ENCODE peak calls at places on chromosomes 3 and 15, in four cellular contexts. U, X, S and I are unnamed samples.

GRCh38 chr15:40150163-40150925 is 10.5 kb upstream of the BUB1B start:
- DNase-seq in S (peak; percentile 29), U (no peak), X (peak; percentile 29), I (peak; percentile 45)

GRCh38 chr3:113660458-113660857 is 36.0 kb downstream of the USF3 start:
- DNase-seq in S (no peak), X (no peak), U (no peak), I (no peak)

GRCh38 chr15:57782731-57783130 is 76.2 kb downstream of the POLR2M start:
- DNase-seq in S (no peak), X (no peak), U (no peak), I (no peak)

GRCh38 chr3:138395865-138396751 is 38.3 kb upstream of the ESYT3 start:
- DNase-seq in X (peak; percentile 85), S (no peak), U (no peak), I (peak; percentile 50)

GRCh38 chr3:196220991-196221390 is 4.7 kb downstream of the SLC51A start:
- DNase-seq in S (no peak), X (no peak), U (no peak), I (no peak)

GRCh38 chr3:44772099-44772442 is 10.5 kb downstream of the KIF15 start:
- DNase-seq in S (no peak), U (no peak), X (no peak), I (no peak)

GRCh38 chr3:192060160-192060783 is 599.3 kb downstream of the PYDC2 start:
- DNase-seq in S (no peak), U (no peak), X (no peak), I (no peak)

GRCh38 chr3:36456784-36457183 is 76.5 kb downstream of the STAC start:
- DNase-seq in S (no peak), U (no peak), X (no peak), I (no peak)

GRCh38 chr3:128922804-128923459 is 43.5 kb downstream of the ACAD9 start:
- DNase-seq in U (peak; percentile 14), X (no peak), S (no peak), I (no peak)

GRCh38 chr15:83210619-83211018 is 3.0 kb upstream of the HDGFL3 start:
- DNase-seq in S (no peak), U (no peak), X (no peak), I (no peak)

GRCh38 chr3:184690236-184690883 is 21.5 kb downstream of the MAGEF1 start:
- DNase-seq in X (no peak), S (no peak), U (no peak), I (no peak)

GRCh38 chr15:87228460-87228859 is 1028.1 kb downstream of the NTRK3 start:
- DNase-seq in U (no peak), X (no peak), S (no peak), I (no peak)

GRCh38 chr15:92677998-92678397 is 22.4 kb upstream of the FAM174B start:
- DNase-seq in U (no peak), X (peak; percentile 35), S (no peak), I (no peak)

GRCh38 chr3:117661636-117662095 is 952.1 kb downstream of the TUSC7 start:
- DNase-seq in X (no peak), U (no peak), S (no peak), I (no peak)

GRCh38 chr3:94360982-94361381 is 298.1 kb downstream of the NSUN3 start:
- DNase-seq in S (no peak), U (no peak), X (peak; percentile 46), I (peak; percentile 31)

GRCh38 chr3:72238341-72238740 is 453.4 kb upstream of the PROK2 start:
- DNase-seq in S (peak; percentile 64), X (no peak), U (no peak), I (no peak)

GRCh38 chr15:27092404-27092803 is 121.4 kb downstream of the GABRG3 start:
- DNase-seq in X (no peak), U (no peak), S (no peak), I (no peak)

GRCh38 chr3:195771651-195772300 is 40.0 kb downstream of the MUC4 start:
- DNase-seq in X (no peak), S (no peak), U (no peak), I (no peak)

GRCh38 chr3:187591051-187591450 is 79.1 kb downstream of the SST start:
- DNase-seq in U (no peak), X (no peak), S (no peak), I (no peak)

GRCh38 chr3:108489776-108490175 is 20.6 kb downstream of the MYH15 start:
- DNase-seq in U (peak; percentile 25), S (peak; percentile 18), X (no peak), I (no peak)

GRCh38 chr3:31996195-31996594 is 14.6 kb downstream of the ZNF860 start:
- DNase-seq in S (no peak), U (no peak), X (no peak), I (no peak)

GRCh38 chr3:195102609-195103467 is 168.1 kb downstream of the XXYLT1 start:
- DNase-seq in S (peak; percentile 39), U (no peak), X (no peak), I (no peak)

GRCh38 chr3:185824051-185824466 is 783 bp downstream of the IGF2BP2 start:
- DNase-seq in X (peak; percentile 32), S (no peak), U (no peak), I (no peak)

GRCh38 chr3:21673393-21673792 is 77.6 kb downstream of the ZNF385D start:
- DNase-seq in U (no peak), S (no peak), X (no peak), I (no peak)

GRCh38 chr3:160774172-160774571 is 18.1 kb downstream of the PPM1L start:
- DNase-seq in X (no peak), U (no peak), S (no peak), I (no peak)

GRCh38 chr15:31396881-31397560 is 70.4 kb downstream of the KLF13 start:
- DNase-seq in U (no peak), S (peak; percentile 84), X (peak; percentile 92), I (peak; percentile 86)

GRCh38 chr15:65466901-65467300 is 44.2 kb upstream of the IGDCC4 start:
- DNase-seq in X (no peak), S (no peak), U (no peak), I (no peak)

DNA sequence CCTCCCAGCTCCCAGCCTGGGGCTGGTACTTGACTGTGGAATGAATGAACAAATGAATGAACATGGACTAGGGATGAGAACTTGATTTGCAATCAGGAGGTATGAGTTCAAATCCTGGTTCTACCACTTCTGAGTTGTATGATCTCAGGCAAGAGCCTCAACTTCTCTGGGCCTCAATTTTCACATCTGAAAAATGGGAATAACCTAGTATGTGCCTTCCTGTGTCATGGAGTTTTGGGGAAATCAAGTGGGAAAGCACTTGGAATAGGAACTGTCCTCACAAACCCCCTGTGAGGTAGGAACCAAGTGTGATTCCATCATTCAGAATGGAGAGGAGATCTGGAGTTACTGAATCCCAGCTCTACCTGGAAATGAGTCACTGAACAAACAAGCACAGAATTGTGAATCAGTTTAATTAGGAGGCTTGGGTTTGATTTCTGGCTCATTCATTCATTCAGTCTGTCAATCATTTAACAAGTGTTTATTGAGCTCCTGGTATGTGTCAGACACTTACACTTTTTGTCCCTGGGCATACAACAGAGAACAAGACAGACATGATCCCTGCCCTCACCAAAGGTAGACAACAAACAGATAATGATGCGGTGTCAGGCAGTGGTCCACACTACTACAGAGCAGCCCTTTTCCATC is 29.7 kb downstream of the DNASE1L3 start:
- DNase-seq in S (no peak), U (no peak), X (no peak), I (no peak)
- H3K27me3 ChIP-seq in S (no peaks in the 10 kb centered on the region), U (no peaks in the 10 kb centered on the region), X (no peaks in the 10 kb centered on the region), I (no peaks in the 10 kb centered on the region)

DNA sequence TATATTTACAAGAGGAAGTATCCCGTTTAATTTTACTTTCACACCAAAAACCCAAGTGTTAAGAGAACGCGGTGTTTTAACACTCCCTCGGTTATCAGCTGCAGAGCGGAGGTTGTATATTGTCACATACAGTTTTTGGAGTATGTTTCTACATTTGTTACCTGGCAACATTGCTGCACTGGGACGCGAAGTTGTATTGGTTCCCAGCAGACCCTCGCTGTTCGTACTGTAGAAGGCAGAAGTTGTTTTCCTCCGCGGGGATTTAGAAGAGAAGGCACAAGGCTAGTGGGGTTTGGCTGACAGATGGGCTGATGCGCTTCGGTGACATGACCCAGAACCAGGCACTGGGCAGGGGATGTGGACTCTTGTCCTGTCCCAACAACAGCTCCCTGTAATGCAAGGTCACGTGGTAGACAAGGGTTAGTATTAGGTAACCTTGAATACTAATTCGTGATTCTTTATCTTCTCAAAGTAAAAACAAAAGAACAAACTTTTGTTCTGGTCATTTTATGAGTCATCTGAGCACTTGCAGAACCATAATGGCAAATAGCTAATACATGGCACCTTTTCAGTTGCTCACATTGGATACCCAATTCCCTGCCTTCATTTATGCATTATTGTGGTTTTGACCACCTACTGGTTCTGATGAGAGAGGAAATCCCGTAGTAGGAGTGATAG is 230.4 kb upstream of the BHLHE40 start:
- DNase-seq in X (no peak), S (no peak), U (no peak), I (no peak)
- H3K4me1 ChIP-seq in X (peaks cover 7% of the 10 kb centered on the region), S (peaks cover 19% of the 10 kb centered on the region), U (peaks cover 18% of the 10 kb centered on the region), I (peaks cover 36% of the 10 kb centered on the region)

DNA sequence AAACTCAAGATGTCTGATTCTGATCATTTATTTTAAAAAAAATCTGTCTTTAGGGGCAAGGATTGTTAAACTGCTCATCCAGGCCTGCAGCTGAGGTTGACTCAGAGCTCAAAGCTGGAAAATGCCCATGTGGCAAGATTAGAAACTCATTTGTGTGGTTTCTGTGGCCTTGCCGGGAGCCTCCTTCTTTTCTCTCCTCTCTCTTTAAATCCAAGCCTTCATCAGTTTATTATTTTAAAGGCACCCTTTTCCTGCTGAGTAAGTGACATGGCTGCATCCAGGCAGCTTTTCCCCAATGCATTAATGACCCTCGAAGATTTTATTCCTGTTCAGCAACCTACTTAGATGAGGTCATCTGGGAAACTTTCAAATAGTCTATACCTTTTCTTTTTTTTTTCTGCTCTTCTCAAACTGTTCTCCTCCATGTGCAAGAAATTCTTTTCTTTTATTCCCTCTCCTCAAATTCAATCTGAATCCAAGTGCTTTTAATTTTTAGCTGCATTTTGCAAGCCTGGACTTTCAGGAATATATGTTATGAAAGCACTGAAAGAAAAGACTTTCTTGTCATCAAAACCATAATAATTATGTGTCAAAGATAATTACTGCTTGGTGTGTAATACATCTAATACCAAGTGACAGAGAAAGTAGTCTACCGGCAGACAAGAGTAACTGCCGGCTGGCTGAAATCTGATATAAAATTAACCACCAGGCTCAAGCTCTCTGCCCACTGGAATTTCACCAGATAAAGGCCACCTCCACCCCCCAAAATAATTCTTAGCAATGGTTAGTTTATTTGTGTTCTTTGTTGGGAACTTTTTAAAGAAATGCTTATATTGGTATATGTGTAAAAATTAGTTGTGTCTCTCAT is 221.1 kb upstream of the CDIN1 start:
- DNase-seq in X (no peak), S (no peak), U (no peak), I (no peak)
- H3K27ac ChIP-seq in X (no peak overlapping the region), S (no peak overlapping the region), U (no peak overlapping the region), I (no peak overlapping the region)

DNA sequence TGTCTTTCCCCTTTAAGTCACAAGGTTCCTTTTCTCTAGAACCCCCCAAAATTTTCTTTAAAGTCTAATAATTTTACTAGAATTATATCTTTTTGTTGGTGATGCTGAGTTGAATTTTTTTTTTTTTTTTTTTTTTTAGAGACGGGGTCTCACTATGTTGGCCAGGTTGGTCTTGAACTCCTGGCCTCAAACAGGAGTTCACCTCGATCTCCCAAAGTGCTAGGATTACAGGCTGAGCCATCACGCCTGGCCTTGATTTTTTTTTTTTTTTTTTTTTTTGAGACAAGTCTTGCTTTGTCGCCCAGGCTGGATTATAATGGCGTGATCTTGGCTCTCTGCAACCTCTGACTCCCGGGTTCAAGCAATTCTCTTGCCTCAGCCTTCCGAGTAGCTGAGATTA is 12.2 kb downstream of the SEC13 start:
- DNase-seq in S (no peak), X (no peak), U (no peak), I (no peak)
- H3K27me3 ChIP-seq in S (no peaks in the 10 kb centered on the region), X (no peaks in the 10 kb centered on the region), U (no peaks in the 10 kb centered on the region), I (no peaks in the 10 kb centered on the region)